ENCODE peak calls at places on chromosome 10, in six cellular contexts. M is GM23248, N is gastrocnemius medialis, B is AG09309, K is aorta, C is NCI-H748 treated with DMSO at 0.1 percent for 48 hours. H is an unnamed sample.
A peak's percentile ranks its signal among the peaks of the same experiment; 100 is the strongest.

GRCh38 chr10:49508249-49508648 is 30.7 kb downstream of the ERCC6 start:
- DNase-seq in M (no peak), N (no peak), B (no peak), K (no peak), C (no peak), H (no peak)

GRCh38 chr10:78634389-78634815 is 434.4 kb upstream of the ZMIZ1 start:
- DNase-seq in M (peak; percentile 59), N (no peak), B (no peak), K (no peak), C (no peak), H (no peak)

GRCh38 chr10:93596539-93596938 is 4.5 kb downstream of the RBP4 start:
- DNase-seq in M (no peak), N (no peak), B (no peak), K (no peak), C (no peak), H (no peak)

GRCh38 chr10:123417414-123417813 is 248.7 kb upstream of the GPR26 start:
- DNase-seq in M (no peak), N (no peak), B (no peak), K (no peak), C (no peak), H (no peak)

GRCh38 chr10:80443531-80443974 is 10.6 kb upstream of the TSPAN14 start:
- DNase-seq in M (no peak), N (no peak), B (no peak), K (no peak), C (no peak), H (no peak)

GRCh38 chr10:125363776-125364175 is 203.4 kb upstream of the CTBP2 start:
- DNase-seq in M (no peak), N (no peak), B (no peak), K (no peak), C (no peak), H (no peak)

GRCh38 chr10:116237260-116237659 is 35.7 kb downstream of the GFRA1 start:
- DNase-seq in M (no peak), N (no peak), B (no peak), K (no peak), C (no peak), H (no peak)

GRCh38 chr10:66629976-66630375 is 295.9 kb upstream of the LRRTM3 start:
- DNase-seq in M (no peak), N (no peak), B (no peak), K (no peak), C (no peak), H (no peak)